ENCODE peak calls at places on chromosomes 13 and 19, in four cellular contexts. F, Q, M and B are unnamed samples.

GRCh38 chr13:39130298-39130697 is 92.0 kb downstream of the NHLRC3 start:
- DNase-seq in F (no peak), Q (no peak), M (no peak), B (no peak)

GRCh38 chr19:11453468-11454341 is 18.3 kb downstream of the PRKCSH start:
- DNase-seq in F (no peak), Q (no peak), M (no peak), B (no peak)

GRCh38 chr13:52743569-52743968 is 3.9 kb upstream of the CNMD start:
- DNase-seq in F (no peak), Q (no peak), M (no peak), B (no peak)

GRCh38 chr13:32962342-32962741 is 53.9 kb upstream of the KL start:
- DNase-seq in F (no peak), Q (no peak), M (no peak), B (no peak)

GRCh38 chr13:52393572-52394357 is 12.2 kb downstream of the THSD1 start:
- DNase-seq in F (no peak), Q (no peak), M (no peak), B (no peak)

GRCh38 chr13:72295173-72295572 is 428.2 kb upstream of the DACH1 start:
- DNase-seq in F (no peak), Q (no peak), M (no peak), B (no peak)

GRCh38 chr13:19766637-19767036 is 16.1 kb downstream of the PSPC1 start:
- DNase-seq in F (no peak), Q (no peak), M (no peak), B (no peak)

GRCh38 chr19:38004505-38005223 is 97.7 kb downstream of the SIPA1L3 start:
- DNase-seq in F (peak; percentile 98), Q (peak; percentile 71), M (peak; percentile 42), B (peak; percentile 77)

GRCh38 chr19:49327878-49328544 is 3.0 kb upstream of the SLC6A16 start:
- DNase-seq in F (peak; percentile 20), Q (no peak), M (no peak), B (no peak)

DNA sequence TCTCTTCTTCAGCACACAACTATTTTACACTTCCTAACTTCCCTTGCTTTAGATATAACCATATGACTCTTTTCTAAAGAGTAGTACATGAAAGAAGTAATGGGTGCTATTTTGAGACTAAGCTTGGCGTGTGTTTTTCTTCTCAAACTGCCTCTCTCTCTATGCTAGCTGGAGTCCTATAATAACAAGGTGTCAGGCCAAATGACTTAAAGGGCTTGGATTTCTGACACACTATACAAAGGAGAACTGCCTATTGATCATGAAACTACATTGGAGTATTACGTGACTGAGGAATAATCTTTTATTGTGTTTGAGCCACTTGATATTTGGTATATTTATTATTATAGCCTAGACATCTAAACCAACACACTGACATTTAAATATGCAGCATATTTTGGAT is 1330.2 kb upstream of the SPRY2 start:
- DNase-seq in F (no peak), Q (no peak), M (no peak), B (no peak)
- H3K4me3 ChIP-seq in F (no peak overlapping the region), Q (no peak overlapping the region), M (no peak overlapping the region), B (no peak overlapping the region)

DNA sequence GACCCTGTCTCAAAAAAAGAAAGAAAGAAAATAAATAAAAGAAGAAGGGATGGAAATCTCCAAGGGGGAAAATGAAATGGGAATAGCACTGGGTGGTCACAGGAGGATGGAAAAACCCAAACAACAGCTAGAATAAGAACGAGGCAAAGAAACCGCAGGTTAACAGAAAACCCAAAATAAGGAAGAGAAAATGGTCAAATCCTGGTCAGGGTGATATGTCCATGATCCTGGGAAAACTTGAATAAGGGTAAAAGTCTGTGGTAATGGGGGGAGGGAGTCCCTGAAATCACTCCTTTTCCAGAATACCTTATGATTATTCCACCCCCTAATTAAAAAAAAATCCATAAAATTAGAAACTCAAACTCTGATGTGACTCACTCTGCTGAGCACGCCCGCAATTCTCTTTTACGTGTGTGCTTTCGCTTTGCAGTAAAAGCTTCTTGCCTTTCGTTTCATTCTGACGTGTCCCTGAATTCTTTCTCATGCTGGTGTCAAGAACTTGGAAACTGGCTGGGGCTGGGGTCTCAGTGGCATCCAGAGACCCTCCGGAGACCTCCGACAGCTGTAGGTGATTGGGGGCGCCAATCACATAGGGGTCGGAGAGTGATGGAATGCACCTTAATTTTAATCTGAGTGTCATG is 4.3 kb upstream of the NAXD start:
- DNase-seq in F (no peak), Q (no peak), M (no peak), B (no peak)
- H3K27ac ChIP-seq in F (no peak overlapping the region), Q (no peak overlapping the region), M (no peak overlapping the region), B (no peak overlapping the region)

GRCh38 chr19:29480507-29480906 is 45.3 kb upstream of the VSTM2B start:
- DNase-seq in F (no peak), Q (no peak), M (no peak), B (no peak)

GRCh38 chr19:29479941-29480340 is 45.9 kb upstream of the VSTM2B start:
- DNase-seq in F (no peak), Q (no peak), M (no peak), B (no peak)

GRCh38 chr19:29476528-29476927 is 49.3 kb upstream of the VSTM2B start:
- DNase-seq in F (no peak), Q (no peak), M (no peak), B (no peak)

GRCh38 chr19:29477831-29478577 is 47.8 kb upstream of the VSTM2B start:
- DNase-seq in F (no peak), Q (no peak), M (no peak), B (no peak)

GRCh38 chr19:29478578-29479565 is 46.9 kb upstream of the VSTM2B start:
- DNase-seq in F (no peak), Q (no peak), M (no peak), B (peak; percentile 45)
- TF ChIP-seq CTCF in F (no peak), Q (no peak), M (no peak), B (peak; percentile 86)

GRCh38 chr13:85204668-85205344 is 594.4 kb downstream of the SLITRK6 start:
- DNase-seq in F (no peak), Q (no peak), M (no peak), B (no peak)
- H3K4me3 ChIP-seq in F (no peak overlapping the region), Q (no peak overlapping the region), M (no peak overlapping the region), B (no peak overlapping the region)

DNA sequence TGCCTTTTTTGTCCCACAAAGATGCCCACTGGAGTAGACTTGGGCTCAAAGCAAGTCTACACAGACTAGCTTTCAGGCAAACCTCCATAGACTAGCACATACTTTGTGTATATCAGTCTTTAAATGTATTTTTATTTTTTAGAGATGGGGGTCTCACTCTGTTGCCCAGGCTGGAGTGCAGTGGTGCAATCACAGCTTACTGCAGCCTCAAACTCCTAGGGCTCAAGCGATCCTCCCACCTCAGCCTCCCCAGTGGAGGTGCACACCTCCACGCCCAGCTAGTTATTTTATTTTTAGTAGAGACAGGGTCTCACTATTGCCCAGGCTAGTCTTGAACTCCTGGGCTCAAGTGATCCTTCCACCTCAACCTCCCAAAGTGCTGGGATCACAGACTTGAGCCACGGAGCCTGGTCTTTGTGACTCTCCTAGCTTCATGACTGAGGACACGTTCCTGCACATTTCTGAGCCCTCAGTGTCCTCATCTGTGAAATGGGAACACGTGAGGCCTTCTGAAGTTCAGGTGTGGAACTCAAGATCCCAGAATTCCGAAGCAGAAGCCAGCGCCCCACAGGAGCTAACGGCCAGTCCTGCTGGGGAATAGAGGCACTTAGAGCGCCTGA is 5.1 kb upstream of the TPM4 start:
- DNase-seq in F (no peak), Q (no peak), M (no peak), B (no peak)
- H3K27ac ChIP-seq in F (no peak overlapping the region), Q (peak overlapping the region; percentile 97), M (peak overlapping the region; percentile 23), B (no peak overlapping the region)

GRCh38 chr13:99982741-99983400 is 1.3 kb downstream of the ZIC2 start:
- DNase-seq in F (no peak), Q (no peak), M (no peak), B (peak; percentile 48)

GRCh38 chr13:99980201-99981114 is 1.1 kb upstream of the ZIC2 start:
- DNase-seq in F (peak; percentile 70), Q (no peak), M (peak; percentile 74), B (peak; percentile 96)

GRCh38 chr13:99982021-99982740 is 597 bp downstream of the ZIC2 start:
- DNase-seq in F (no peak), Q (no peak), M (no peak), B (peak; percentile 53)

GRCh38 chr13:99979453-99980200 is 2.0 kb upstream of the ZIC2 start:
- DNase-seq in F (no peak), Q (no peak), M (no peak), B (peak; percentile 74)

DNA sequence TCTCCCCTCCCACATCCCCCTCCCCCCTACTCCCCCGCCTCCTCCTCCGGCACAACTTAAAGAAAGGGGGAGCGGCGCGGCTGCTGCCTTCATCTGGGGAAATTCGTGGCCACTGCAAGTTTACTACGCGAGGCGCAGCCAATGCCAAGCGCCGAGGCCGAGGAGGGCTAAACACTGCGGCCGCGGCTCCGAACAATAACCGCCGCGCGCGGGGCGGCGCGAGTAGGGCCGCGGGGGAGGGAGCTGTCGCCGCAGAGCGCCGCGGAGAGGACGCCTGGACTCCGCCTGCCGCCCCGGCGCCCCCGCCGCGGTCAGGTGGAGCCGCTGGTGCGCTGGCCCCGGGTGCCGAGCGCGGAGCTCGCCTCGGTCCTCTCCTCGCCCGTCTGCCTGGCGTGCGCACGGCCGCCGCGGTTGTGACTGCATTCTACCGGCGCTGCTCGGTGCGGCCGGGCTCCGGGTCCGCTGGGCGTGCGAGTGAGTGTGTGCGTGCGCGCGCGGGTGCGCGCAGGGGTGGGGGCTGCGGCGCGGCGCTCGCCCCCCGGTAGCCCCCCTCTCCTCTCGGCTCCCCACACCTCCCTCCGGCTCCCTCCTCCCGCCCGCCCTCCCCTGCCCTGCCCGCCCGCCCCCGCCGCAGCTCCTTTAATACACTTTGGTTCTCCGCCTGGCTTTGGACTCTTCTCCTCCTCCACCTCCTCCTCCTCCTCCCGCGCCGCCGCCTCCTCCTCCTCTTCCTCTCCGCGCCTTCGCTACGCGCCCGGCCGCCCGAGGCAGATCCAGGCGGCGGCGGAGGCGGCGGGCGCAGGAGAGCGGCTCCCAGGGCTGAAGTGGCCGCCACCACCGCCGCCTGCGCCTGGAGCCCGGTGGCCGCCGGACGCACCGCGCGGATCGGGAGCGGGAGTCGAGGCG is at the start of gene ZIC2:
- DNase-seq in F (peak; percentile 71), Q (no peak), M (no peak), B (peak; percentile 91)
- TF ChIP-seq CTCF in F (no peak), Q (no peak), M (no peak), B (no peak)